ENCODE peak calls at places on chromosome X, in six cellular contexts. D is GM19239; W is suprapubic skin; P is naive thymus-derived CD8-positive, alpha-beta T cell; Z is tibial nerve; U is sigmoid colon. I is an unnamed sample.
A peak's percentile ranks its signal among the peaks of the same experiment; 100 is the strongest.

GRCh38 chrX:11450354-11450753 is 157.1 kb downstream of the AMELX start:
- DNase-seq in P (no peak), W (no peak), U (no peak), D (no peak), Z (no peak), I (no peak)

GRCh38 chrX:101258260-101258581 is 32.9 kb downstream of the TAF7L start:
- DNase-seq in D (no peak), Z (no peak), P (peak; percentile 5), W (no peak), U (no peak), I (no peak)

GRCh38 chrX:12989456-12989855 is 14.5 kb downstream of the TMSB4X start:
- DNase-seq in P (no peak), D (no peak), W (no peak), U (no peak), Z (no peak), I (no peak)

GRCh38 chrX:13569479-13570244 is at the start of gene EGFL6:
- DNase-seq in Z (no peak), W (no peak), D (no peak), U (no peak), P (no peak), I (no peak)

GRCh38 chrX:141668371-141668770 is 30.2 kb downstream of the SPANXD start:
- DNase-seq in W (no peak), D (no peak), U (no peak), Z (no peak), P (no peak), I (no peak)

GRCh38 chrX:7390446-7390845 is 242.5 kb upstream of the PUDP start:
- DNase-seq in W (no peak), D (no peak), U (no peak), P (no peak), Z (no peak), I (no peak)

GRCh38 chrX:102599084-102599949 is at the start of gene ARMCX5:
- DNase-seq in U (peak; percentile 83), W (peak; percentile 75), P (peak; percentile 75), D (peak; percentile 8), Z (peak; percentile 67), I (no peak)

GRCh38 chrX:20639115-20639514 is 372.4 kb upstream of the RPS6KA3 start:
- DNase-seq in W (no peak), P (no peak), D (no peak), U (no peak), Z (no peak), I (no peak)

GRCh38 chrX:42746606-42747005 is 31.4 kb downstream of the PPP1R2C start:
- DNase-seq in U (no peak), Z (no peak), D (no peak), W (no peak), P (no peak), I (no peak)

GRCh38 chrX:12974797-12975669 is at the start of gene TMSB4X:
- DNase-seq in P (peak; percentile 81), D (no peak), U (peak; percentile 93), W (peak; percentile 91), Z (peak; percentile 77), I (peak; percentile 95)

GRCh38 chrX:66638591-66639500 is at the start of gene EDA2R:
- DNase-seq in P (peak; percentile 16), W (no peak), Z (peak; percentile 5), D (peak; percentile 13), U (no peak), I (no peak)

GRCh38 chrX:27591938-27592337 is 1.8 kb downstream of the DCAF8L2 start:
- DNase-seq in D (no peak), W (no peak), Z (no peak), P (no peak), U (no peak), I (no peak)